ENCODE peak calls at places on chromosome 9, in ten cellular contexts. C, J, L, R, V, Q, Y, U, N and I are unnamed samples.

GRCh38 chr9:122446819-122447484 is 30.8 kb downstream of the OR1J1 start:
- DNase-seq in N (no peak), C (no peak), U (no peak), Q (no peak), V (no peak), Y (no peak), J (no peak), R (no peak), L (no peak), I (no peak)

GRCh38 chr9:136728548-136729123 is 14.1 kb downstream of the LCN10 start:
- DNase-seq in U (peak; percentile 39), N (no peak), J (no peak), L (no peak), R (no peak), Q (no peak), Y (no peak), V (no peak), C (peak; percentile 79), I (no peak)

GRCh38 chr9:14203366-14204056 is 110.4 kb downstream of the NFIB start:
- DNase-seq in Q (peak; percentile 53), U (no peak), R (no peak), N (peak; percentile 87), L (no peak), V (peak; percentile 56), C (no peak), Y (no peak), J (no peak), I (no peak)

GRCh38 chr9:130299785-130300615 is 34.4 kb downstream of the HMCN2 start:
- DNase-seq in V (no peak), Q (no peak), N (peak; percentile 53), L (no peak), J (no peak), C (no peak), Y (no peak), U (no peak), R (no peak), I (no peak)

GRCh38 chr9:136694163-136694864 is 7.1 kb upstream of the AGPAT2 start:
- DNase-seq in R (no peak), V (no peak), U (peak; percentile 74), Y (no peak), Q (no peak), L (peak; percentile 75), C (peak; percentile 85), J (no peak), N (peak; percentile 85), I (no peak)

GRCh38 chr9:121945849-121946248 is 147.3 kb downstream of the TTLL11 start:
- DNase-seq in R (no peak), V (no peak), Y (no peak), U (no peak), N (no peak), C (peak; percentile 41), J (no peak), L (no peak), Q (no peak), I (no peak)

GRCh38 chr9:92328225-92328624 is 2.5 kb downstream of the CENPP start:
- DNase-seq in R (no peak), Y (no peak), C (peak; percentile 61), N (no peak), L (no peak), Q (peak; percentile 15), U (no peak), V (no peak), J (peak; percentile 14), I (no peak)

GRCh38 chr9:124632077-124632621 is 125.0 kb upstream of the NR5A1 start:
- DNase-seq in J (no peak), R (no peak), U (no peak), V (no peak), C (no peak), L (no peak), N (no peak), Y (peak; percentile 56), Q (no peak), I (no peak)

GRCh38 chr9:96686638-96687335 is 31.7 kb upstream of the PRXL2C start:
- DNase-seq in R (peak; percentile 64), U (peak; percentile 85), C (peak; percentile 86), L (no peak), V (peak; percentile 61), Y (peak; percentile 22), J (no peak), Q (no peak), N (peak; percentile 93), I (peak; percentile 59)

GRCh38 chr9:128459011-128459410 is 3.2 kb downstream of the ODF2 start:
- DNase-seq in Q (no peak), L (no peak), Y (no peak), J (no peak), U (no peak), V (no peak), R (no peak), C (no peak), N (no peak), I (no peak)

GRCh38 chr9:93668261-93668871 is 92.0 kb downstream of the PHF2 start:
- DNase-seq in U (peak; percentile 2), N (peak; percentile 24), J (no peak), R (no peak), L (no peak), Q (no peak), C (no peak), V (no peak), Y (no peak), I (no peak)

GRCh38 chr9:33415152-33416038 is 13.0 kb upstream of the AQP7 start:
- DNase-seq in J (peak; percentile 33), N (peak; percentile 85), Y (no peak), C (peak; percentile 70), L (peak; percentile 66), R (peak; percentile 70), U (peak; percentile 97), Q (peak; percentile 21), V (peak; percentile 93), I (peak; percentile 62)

GRCh38 chr9:93154293-93154903 is 20.3 kb upstream of the NINJ1 start:
- DNase-seq in Y (no peak), R (no peak), N (no peak), U (peak; percentile 76), V (no peak), C (peak; percentile 61), Q (peak; percentile 29), J (peak; percentile 16), L (no peak), I (no peak)

GRCh38 chr9:70020217-70020616 is 23.4 kb upstream of the MAMDC2 start:
- DNase-seq in Y (no peak), L (no peak), J (no peak), N (no peak), Q (no peak), C (no peak), V (no peak), R (no peak), U (no peak), I (no peak)

GRCh38 chr9:137349471-137350033 is 47.5 kb upstream of the NRARP start:
- DNase-seq in N (no peak), Q (no peak), L (no peak), J (no peak), Y (no peak), R (no peak), C (no peak), U (no peak), V (no peak), I (no peak)

GRCh38 chr9:98867434-98868168 is 60.1 kb downstream of the GALNT12 start:
- DNase-seq in R (no peak), C (peak; percentile 81), V (peak; percentile 81), U (no peak), Q (no peak), Y (peak; percentile 88), L (no peak), J (no peak), N (peak; percentile 87), I (no peak)

GRCh38 chr9:34370970-34371880 is 5.5 kb downstream of the MYORG start:
- DNase-seq in L (no peak), Y (no peak), R (no peak), N (no peak), V (no peak), C (no peak), Q (no peak), U (peak; percentile 32), J (no peak), I (no peak)

GRCh38 chr9:116450378-116451139 is 236.5 kb upstream of the TRIM32 start:
- DNase-seq in C (peak; percentile 22), U (no peak), N (no peak), Y (no peak), J (no peak), Q (no peak), V (no peak), R (no peak), L (no peak), I (no peak)

GRCh38 chr9:113139953-113140352 is 10.9 kb upstream of the SLC31A2 start:
- DNase-seq in J (no peak), N (no peak), Q (no peak), V (no peak), R (no peak), C (no peak), L (no peak), Y (no peak), U (no peak), I (no peak)